ENCODE peak calls at places on chromosomes 7 and 10, in five cellular contexts. O is mucosa of descending colon; P is stimulated activated CD8-positive, alpha-beta memory T cell treated with anti-CD3 and anti-CD28 coated beads, Interleukin-7, amount 100 ng/mL, for 4 hours; R is GM12864; N is fibroblast of pulmonary artery. A is an unnamed sample.

GRCh38 chr10:79981673-79982485 is 33.0 kb upstream of the SFTPD start:
- DNase-seq in O (peak), P (no peak), R (no peak), N (peak), A (peak)

GRCh38 chr7:128027485-128027980 is 3.7 kb downstream of the LRRC4 start:
- DNase-seq in O (peak), P (no peak), R (no peak), N (no peak), A (no peak)

GRCh38 chr7:43592321-43592720 is 9.4 kb downstream of the STK17A start:
- DNase-seq in O (no peak), P (no peak), R (no peak), N (no peak), A (no peak)

GRCh38 chr10:28721318-28721717 is 44.0 kb downstream of the BAMBI start:
- DNase-seq in O (no peak), P (no peak), R (no peak), N (no peak), A (no peak)

GRCh38 chr10:77873558-77874380 is 52.8 kb downstream of the DLG5 start:
- DNase-seq in O (peak), P (peak), R (peak), N (peak), A (peak)

GRCh38 chr10:32065871-32066270 is 9.6 kb upstream of the KIF5B start:
- DNase-seq in O (no peak), P (no peak), R (no peak), N (peak), A (no peak)

GRCh38 chr10:59285848-59286247 is 76.5 kb downstream of the FAM13C start:
- DNase-seq in O (no peak), P (no peak), R (no peak), N (no peak), A (no peak)

GRCh38 chr10:98655512-98655911 is 208.8 kb upstream of the HPS1 start:
- DNase-seq in O (no peak), P (no peak), R (no peak), N (no peak), A (no peak)

GRCh38 chr7:98879989-98880337 is 1.6 kb downstream of the TRRAP start:
- DNase-seq in O (no peak), P (no peak), R (no peak), N (no peak), A (no peak)

GRCh38 chr7:147670759-147671158 is 919.8 kb upstream of the C7orf33 start:
- DNase-seq in O (peak), P (no peak), R (no peak), N (no peak), A (no peak)

GRCh38 chr10:123995461-123996131 is 97.8 kb downstream of the CHST15 start:
- DNase-seq in O (peak), P (no peak), R (no peak), N (peak), A (peak)